ENCODE peak calls at places on chromosomes 4 and X, in five cellular contexts. N is IMR-90, A is AG09309, E is neural crest cell, Y is HFFc6. S is an unnamed sample.

GRCh38 chrX:19672211-19672814 is 157.0 kb upstream of the MAP3K15 start:
- DNase-seq in N (no peak), A (no peak), E (no peak), Y (no peak), S (no peak)

GRCh38 chrX:134646671-134647070 is 11.6 kb downstream of the PLAC1 start:
- DNase-seq in N (no peak), A (no peak), E (no peak), Y (no peak), S (no peak)

GRCh38 chr4:57093816-57094481 is 16.2 kb downstream of the IGFBP7 start:
- DNase-seq in N (no peak), A (no peak), E (no peak), Y (no peak), S (no peak)

GRCh38 chr4:15996773-15997172 is 33.8 kb upstream of the FGFBP2 start:
- DNase-seq in N (peak), A (no peak), E (no peak), Y (peak), S (no peak)

GRCh38 chrX:108064613-108065012 is 19.7 kb downstream of the VSIG1 start:
- DNase-seq in N (no peak), A (no peak), E (no peak), Y (no peak), S (no peak)

GRCh38 chr4:182938213-182938645 is 21.0 kb upstream of the DCTD start:
- DNase-seq in N (peak), A (no peak), E (peak), Y (peak), S (peak)

GRCh38 chr4:67721770-67722597 is 21.0 kb upstream of the UBA6 start:
- DNase-seq in N (peak), A (no peak), E (no peak), Y (peak), S (no peak)

GRCh38 chr4:45954280-45954679 is 169.6 kb downstream of the GABRG1 start:
- DNase-seq in N (no peak), A (no peak), E (no peak), Y (no peak), S (no peak)

GRCh38 chr4:69828828-69829227 is 31.1 kb downstream of the SULT1E1 start:
- DNase-seq in N (no peak), A (no peak), E (no peak), Y (no peak), S (no peak)

GRCh38 chr4:1400191-1400805 is 5.9 kb downstream of the NKX1-1 start:
- DNase-seq in N (no peak), A (no peak), E (no peak), Y (no peak), S (no peak)

GRCh38 chrX:40245411-40246140 is 147.8 kb upstream of the BCOR start:
- DNase-seq in N (no peak), A (no peak), E (peak), Y (peak), S (no peak)

GRCh38 chr4:56129431-56129861 is 180.7 kb downstream of the CEP135 start:
- DNase-seq in N (no peak), A (no peak), E (no peak), Y (no peak), S (no peak)

GRCh38 chr4:41963105-41963504 is 18.5 kb upstream of the DCAF4L1 start:
- DNase-seq in N (peak), A (no peak), E (no peak), Y (peak), S (no peak)

GRCh38 chr4:186458050-186458449 is 97.3 kb downstream of the MTNR1A start:
- DNase-seq in N (no peak), A (no peak), E (no peak), Y (no peak), S (no peak)

GRCh38 chr4:25367004-25367621 is 9.9 kb upstream of the ANAPC4 start:
- DNase-seq in N (peak), A (peak), E (no peak), Y (peak), S (no peak)

GRCh38 chrX:97846228-97846627 is 962.5 kb downstream of the RPA4 start:
- DNase-seq in N (no peak), A (no peak), E (no peak), Y (no peak), S (no peak)

GRCh38 chrX:12440245-12440644 is 302.0 kb downstream of the FRMPD4 start:
- DNase-seq in N (no peak), A (no peak), E (no peak), Y (no peak), S (no peak)

GRCh38 chrX:45774961-45775360 is 574.3 kb upstream of the DIPK2B start:
- DNase-seq in N (peak), A (peak), E (no peak), Y (peak), S (peak)

GRCh38 chrX:155048997-155049619 is 21.8 kb downstream of the CMC4 start:
- DNase-seq in N (peak), A (no peak), E (peak), Y (peak), S (peak)

GRCh38 chr4:55834086-55834795 is 14.7 kb downstream of the EXOC1L start:
- DNase-seq in N (no peak), A (no peak), E (no peak), Y (no peak), S (no peak)

GRCh38 chr4:26343041-26343403 is 22.2 kb downstream of the RBPJ start:
- DNase-seq in N (peak), A (no peak), E (no peak), Y (peak), S (no peak)

GRCh38 chr4:113760852-113761681 is 471 bp downstream of the CAMK2D start:
- DNase-seq in N (peak), A (no peak), E (peak), Y (peak), S (peak)

GRCh38 chr4:113762061-113762850 is 718 bp upstream of the CAMK2D start:
- DNase-seq in N (peak), A (peak), E (peak), Y (peak), S (peak)

GRCh38 chr4:113762851-113763172 is 1.3 kb upstream of the CAMK2D start:
- DNase-seq in N (no peak), A (no peak), E (no peak), Y (no peak), S (no peak)

GRCh38 chr4:113760094-113760851 is 1.3 kb downstream of the CAMK2D start:
- DNase-seq in N (peak), A (no peak), E (peak), Y (peak), S (peak)

DNA sequence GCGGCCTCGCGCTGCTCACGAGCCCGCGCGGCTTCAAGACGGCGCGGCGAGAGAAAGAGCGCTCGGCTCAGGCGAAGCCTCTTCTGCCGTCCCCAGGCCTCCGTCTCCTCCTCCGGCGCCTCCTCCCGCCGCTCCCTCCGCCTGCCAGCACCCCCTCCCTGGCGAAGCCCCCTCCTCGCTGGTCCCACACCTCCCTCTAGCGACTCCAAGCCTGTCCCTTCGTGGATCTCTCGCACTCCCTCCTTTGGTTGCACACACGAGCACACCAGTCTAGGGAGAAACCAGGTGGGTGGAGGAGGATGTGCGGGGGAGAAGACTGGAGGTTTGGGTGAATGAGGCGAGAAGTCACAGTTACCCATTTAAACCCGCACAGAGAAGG is at the start of gene CAMK2D:
- DNase-seq in N (peak), A (peak), E (peak), Y (peak), S (peak)
- TF ChIP-seq CTCF in N (peak), A (peak), E (peak), Y (peak), S (no peak)

DNA sequence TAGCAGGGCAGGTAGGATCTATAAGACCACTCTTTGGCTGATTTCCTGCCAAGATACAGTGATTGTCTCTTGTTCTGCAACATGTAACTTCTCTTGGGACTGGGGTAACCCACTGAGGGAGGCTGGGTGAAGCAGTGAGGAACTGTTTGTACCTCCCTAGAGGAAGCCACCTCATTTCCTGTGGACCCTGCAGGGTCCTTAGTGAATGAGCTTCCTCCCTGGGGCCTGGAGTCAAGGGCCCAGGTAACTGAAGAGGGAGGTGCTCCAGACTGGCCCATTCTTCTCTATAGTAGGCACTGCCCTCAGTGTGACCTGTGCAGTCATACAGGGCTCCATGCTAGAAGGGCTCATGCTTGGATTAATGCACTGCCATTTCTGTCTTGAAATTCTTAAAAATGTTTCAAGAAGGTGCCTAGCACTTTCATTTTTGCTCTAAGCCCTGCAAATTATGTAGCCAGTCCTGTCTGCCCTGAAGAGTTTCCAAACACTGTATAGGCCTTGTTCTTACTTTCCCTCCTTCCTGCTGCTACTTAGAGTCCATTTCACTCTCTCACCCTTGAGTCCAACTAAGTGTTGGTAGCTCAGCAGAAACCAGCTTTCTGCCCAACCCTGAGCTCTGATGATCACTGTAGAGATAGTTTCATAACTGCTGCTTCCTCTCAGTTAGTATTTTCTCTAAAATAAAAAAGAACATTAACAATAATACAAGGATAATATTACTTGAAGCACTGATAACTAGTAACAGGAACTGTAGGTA is 8.5 kb upstream of the GRIA3 start:
- DNase-seq in N (no peak), A (no peak), E (no peak), Y (no peak), S (no peak)
- TF ChIP-seq CTCF in N (no peak), A (no peak), E (no peak), Y (no peak), S (no peak)

GRCh38 chr4:166198041-166198440 is 325.0 kb downstream of the TLL1 start:
- DNase-seq in N (no peak), A (no peak), E (no peak), Y (no peak), S (no peak)
- TF ChIP-seq CTCF in N (no peak), A (no peak), E (no peak), Y (no peak), S (no peak)

GRCh38 chr4:112858751-112859150 is 190.7 kb upstream of the ANK2 start:
- DNase-seq in N (no peak), A (no peak), E (no peak), Y (no peak), S (no peak)
- TF ChIP-seq CTCF in N (no peak), A (no peak), E (no peak), Y (no peak), S (no peak)

GRCh38 chrX:24682739-24683432 is 10.8 kb upstream of the POLA1 start:
- DNase-seq in N (no peak), A (no peak), E (no peak), Y (no peak), S (no peak)
- TF ChIP-seq CTCF in N (no peak), A (no peak), E (no peak), Y (no peak), S (no peak)

GRCh38 chrX:9880237-9880636 is 86.9 kb upstream of the CLDN34 start:
- DNase-seq in N (no peak), A (no peak), E (no peak), Y (no peak), S (no peak)

GRCh38 chrX:9885150-9885549 is 82.0 kb upstream of the CLDN34 start:
- DNase-seq in N (peak), A (no peak), E (peak), Y (no peak), S (peak)

GRCh38 chrX:9884031-9884779 is 83.0 kb upstream of the CLDN34 start:
- DNase-seq in N (no peak), A (no peak), E (no peak), Y (no peak), S (no peak)

GRCh38 chrX:9880912-9881311 is 86.2 kb upstream of the CLDN34 start:
- DNase-seq in N (no peak), A (no peak), E (no peak), Y (no peak), S (no peak)

DNA sequence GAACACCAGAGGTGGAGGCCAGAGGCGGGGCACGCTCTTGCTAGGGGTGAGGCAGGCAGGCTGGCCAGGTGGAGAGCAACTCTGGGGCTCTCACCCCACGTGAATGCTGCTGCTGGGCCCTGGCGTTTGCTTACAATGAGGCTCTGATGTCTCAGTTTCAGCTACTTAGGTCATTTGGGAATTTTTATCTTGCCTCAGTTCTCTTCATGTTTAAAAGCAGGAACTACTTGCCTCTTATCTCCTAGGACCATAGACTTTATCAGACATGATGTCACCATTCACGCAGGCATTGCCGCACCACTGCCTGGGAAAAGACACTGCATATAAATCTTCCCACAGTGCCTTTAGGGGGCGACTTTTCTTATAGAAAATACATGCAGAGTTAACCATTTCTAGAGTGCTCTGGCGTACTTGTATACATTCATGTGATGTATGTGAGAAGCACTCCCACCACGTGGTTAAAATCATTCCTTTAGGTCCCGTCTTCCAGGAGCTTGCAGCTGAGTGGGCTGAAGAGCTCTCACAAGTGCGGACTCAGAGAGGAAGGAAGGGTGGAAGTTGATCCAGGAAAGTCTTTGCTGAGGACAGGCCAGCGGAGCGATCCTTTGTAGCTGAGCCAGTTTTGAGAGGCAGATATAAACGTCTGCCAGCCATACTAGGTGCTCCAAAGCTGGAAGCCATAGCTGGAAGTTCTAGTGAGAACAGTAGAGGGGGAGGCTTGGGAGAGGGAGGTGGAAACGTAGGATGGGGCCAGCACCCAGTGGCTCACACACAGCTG is 84.3 kb upstream of the CLDN34 start:
- DNase-seq in N (peak), A (no peak), E (no peak), Y (no peak), S (no peak)
- TF ChIP-seq CTCF in N (peak), A (no peak), E (no peak), Y (no peak), S (no peak)

DNA sequence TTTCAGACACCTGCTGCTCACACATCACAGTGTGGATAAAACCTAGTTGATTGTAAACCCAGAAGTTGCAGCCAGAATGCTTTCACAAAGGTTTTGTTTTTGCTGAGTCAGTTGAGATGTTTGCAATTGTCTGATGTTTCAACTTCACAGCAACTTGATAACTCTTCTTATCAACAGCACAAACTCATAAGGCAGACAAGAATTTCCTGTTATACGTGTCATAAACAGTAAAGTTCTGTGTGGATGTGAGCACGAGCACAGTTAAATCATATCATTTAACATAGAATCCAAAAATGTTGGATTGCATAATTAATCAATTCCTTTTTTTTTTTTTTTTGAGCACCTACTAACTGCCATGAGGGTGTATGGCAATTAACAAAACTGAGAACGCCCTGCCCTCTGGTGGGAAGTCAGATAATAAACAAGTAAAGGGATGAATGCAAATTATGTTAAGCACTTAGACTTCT is 512.2 kb downstream of the PDHA2 start:
- DNase-seq in N (no peak), A (no peak), E (peak), Y (no peak), S (no peak)
- TF ChIP-seq CTCF in N (no peak), A (no peak), E (peak), Y (peak), S (no peak)

GRCh38 chrX:103839404-103839803 is 7.3 kb upstream of the RAB9B start:
- DNase-seq in N (no peak), A (no peak), E (no peak), Y (no peak), S (no peak)
- TF ChIP-seq CTCF in N (no peak), A (no peak), E (no peak), Y (no peak), S (no peak)

DNA sequence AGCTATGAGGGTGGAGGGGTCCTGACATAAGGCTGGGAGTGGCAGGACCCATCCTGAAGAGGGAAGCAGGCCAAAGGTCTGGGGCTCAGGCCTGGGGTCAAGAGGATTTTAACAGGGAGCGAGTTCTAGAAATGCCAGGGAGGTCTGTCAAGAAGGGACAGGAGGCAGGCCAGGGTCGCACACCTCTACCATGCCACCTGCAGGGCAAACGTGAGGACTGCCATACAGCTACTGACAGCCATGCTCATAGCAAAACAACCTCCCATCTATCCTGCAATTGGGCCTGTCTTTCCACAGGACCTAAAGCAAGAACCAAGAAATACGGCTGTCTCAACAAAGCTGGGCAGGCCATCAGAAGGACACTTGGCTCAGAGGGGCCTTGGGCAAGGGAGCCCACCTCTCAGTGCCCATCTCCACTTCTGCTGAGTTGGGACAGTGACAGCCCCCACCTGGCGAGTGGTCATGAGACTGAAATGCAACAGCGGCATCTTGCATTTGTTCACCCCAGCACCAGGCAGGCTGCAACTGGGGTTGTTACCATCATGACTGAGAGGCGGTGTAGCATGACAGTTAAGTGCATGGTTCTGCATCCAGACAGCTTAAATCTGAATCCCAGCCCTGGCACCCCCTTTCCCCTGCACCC is 92.7 kb downstream of the WFS1 start:
- DNase-seq in N (no peak), A (no peak), E (no peak), Y (no peak), S (no peak)
- TF ChIP-seq CTCF in N (no peak), A (no peak), E (no peak), Y (no peak), S (no peak)

S was measured in adrenal gland.